ENCODE peak calls at places on chromosomes 4 and X, in six cellular contexts. S, V, G, J, F and A are unnamed samples. For H3K9me3, the result is how much of the 10 kb centered on the place peaks cover.

GRCh38 chrX:130057209-130057608 is 53.1 kb downstream of the ELF4 start:
- DNase-seq in G (no peak), V (no peak), F (no peak), S (no peak), J (no peak), A (no peak)

GRCh38 chrX:135632353-135632752 is 81.1 kb upstream of the CT45A1 start:
- DNase-seq in G (no peak), S (no peak), F (no peak), J (peak), V (no peak), A (no peak)

GRCh38 chr4:11487876-11488545 is 59.3 kb upstream of the HS3ST1 start:
- DNase-seq in V (no peak), G (no peak), J (no peak), F (no peak), S (no peak), A (no peak)

GRCh38 chr4:186260504-186261448 is 5.2 kb upstream of the F11 start:
- DNase-seq in S (no peak), V (no peak), G (no peak), F (no peak), J (no peak), A (no peak)

GRCh38 chr4:1682860-1683259 is 1.3 kb downstream of the FAM53A start:
- DNase-seq in V (no peak), J (no peak), F (peak), S (no peak), G (no peak), A (no peak)

GRCh38 chrX:74535633-74536141 is 78.7 kb downstream of the RLIM start:
- DNase-seq in V (peak), J (no peak), G (peak), S (peak), F (peak), A (peak)

GRCh38 chr4:108385076-108385475 is 216.3 kb upstream of the LEF1 start:
- DNase-seq in S (no peak), V (no peak), G (no peak), J (no peak), F (no peak), A (no peak)

GRCh38 chr4:165879581-165879980 is 6.5 kb downstream of the TLL1 start:
- DNase-seq in S (no peak), J (no peak), F (no peak), V (no peak), G (no peak), A (no peak)

GRCh38 chrX:43560247-43560946 is 95.7 kb upstream of the MAOA start:
- DNase-seq in S (no peak), J (no peak), F (no peak), G (no peak), V (no peak), A (no peak)
- H3K27ac ChIP-seq in S (no peak), J (no peak), F (no peak), G (no peak), V (no peak), A (no peak)

GRCh38 chrX:45134775-45135174 is 65.9 kb downstream of the DIPK2B start:
- DNase-seq in F (no peak), J (no peak), G (no peak), V (no peak), S (no peak), A (no peak)

GRCh38 chrX:45129055-45129454 is 71.6 kb downstream of the DIPK2B start:
- DNase-seq in V (no peak), F (no peak), S (no peak), J (no peak), G (no peak), A (no peak)

GRCh38 chrX:45134303-45134702 is 66.4 kb downstream of the DIPK2B start:
- DNase-seq in V (no peak), J (no peak), G (no peak), S (no peak), F (no peak), A (no peak)

GRCh38 chrX:45135616-45136015 is 65.1 kb downstream of the DIPK2B start:
- DNase-seq in F (no peak), G (no peak), S (no peak), V (no peak), J (no peak), A (no peak)

DNA sequence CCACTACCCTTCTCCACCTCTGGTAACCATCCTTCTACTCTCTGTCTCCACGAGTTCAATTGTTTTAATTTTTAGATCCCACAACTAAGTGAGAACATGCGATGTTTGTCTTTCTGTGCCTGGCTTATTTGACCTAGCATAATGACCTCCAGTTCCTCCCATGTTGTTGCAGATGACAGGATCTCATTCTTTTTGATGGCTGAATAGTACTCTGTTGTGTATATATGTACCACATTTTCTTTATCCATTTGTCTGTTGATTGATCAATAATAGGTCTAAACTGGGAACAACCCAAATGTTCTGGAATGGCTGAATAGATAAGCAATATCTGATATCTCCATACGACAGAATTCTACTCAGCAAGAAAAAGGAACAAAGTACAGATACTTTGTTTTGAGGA is 67.2 kb downstream of the DIPK2B start:
- DNase-seq in J (no peak), G (no peak), V (no peak), S (no peak), F (no peak), A (no peak)
- H3K9me3 ChIP-seq in J (under half), G (under half), V (under half), S (under half), F (under half), A (under half)

GRCh38 chrX:91414710-91415109 is 19.9 kb upstream of the PABPC5 start:
- DNase-seq in F (no peak), S (no peak), G (no peak), V (no peak), J (no peak), A (no peak)
- TF ChIP-seq CTCF in F (peak), S (peak), G (peak), V (no peak), J (peak), A (peak)

GRCh38 chr4:168842186-168842585 is 167.9 kb downstream of the CBR4 start:
- DNase-seq in V (no peak), G (no peak), S (no peak), F (no peak), J (no peak), A (no peak)
- H3K27ac ChIP-seq in V (no peak), G (peak), S (no peak), F (peak), J (no peak), A (peak)